ENCODE peak calls at places on chromosomes 3 and 15, in five cellular contexts. B is hepatocyte, I is endothelial cell of umbilical vein, N is sigmoid colon, J is pancreas. P is an unnamed sample. For H3K36me3 and H3K27me3, the result is how much of the 10 kb centered on the place peaks cover.

GRCh38 chr15:29699791-29700190 is 122.5 kb downstream of the TJP1 start:
- DNase-seq in B (no peak), I (no peak), N (no peak), J (no peak), P (no peak)

GRCh38 chr3:177410734-177411133 is 213.5 kb upstream of the TBL1XR1 start:
- DNase-seq in B (no peak), I (peak), N (no peak), J (no peak), P (no peak)

GRCh38 chr3:99974989-99975388 is 139.3 kb downstream of the FILIP1L start:
- DNase-seq in B (no peak), I (no peak), N (no peak), J (no peak), P (no peak)

GRCh38 chr3:48404440-48405342 is 25.2 kb downstream of the PLXNB1 start:
- DNase-seq in B (no peak), I (no peak), N (peak), J (peak), P (peak)

GRCh38 chr15:36790891-36791290 is 211.5 kb downstream of the CDIN1 start:
- DNase-seq in B (no peak), I (peak), N (no peak), J (no peak), P (no peak)

GRCh38 chr3:38131621-38132369 is 5.1 kb downstream of the ACAA1 start:
- DNase-seq in B (peak), I (peak), N (no peak), J (no peak), P (peak)

GRCh38 chr15:44738340-44738984 is 2.1 kb downstream of the TRIM69 start:
- DNase-seq in B (peak), I (peak), N (no peak), J (no peak), P (peak)

GRCh38 chr3:11991751-11992150 is 12.4 kb upstream of the SYN2 start:
- DNase-seq in B (no peak), I (no peak), N (no peak), J (no peak), P (no peak)

GRCh38 chr3:143167956-143168355 is 48.4 kb downstream of the CHST2 start:
- DNase-seq in B (no peak), I (no peak), N (no peak), J (no peak), P (no peak)

GRCh38 chr15:71294636-71295241 is 179.5 kb downstream of the THSD4 start:
- DNase-seq in B (no peak), I (no peak), N (no peak), J (no peak), P (no peak)

GRCh38 chr3:25021816-25022215 is 406.2 kb upstream of the RARB start:
- DNase-seq in B (peak), I (peak), N (no peak), J (no peak), P (no peak)

GRCh38 chr3:4834403-4834866 is 144.8 kb upstream of the BHLHE40 start:
- DNase-seq in B (no peak), I (no peak), N (no peak), J (no peak), P (no peak)

GRCh38 chr3:53841296-53841695 is 4.9 kb downstream of the CHDH start:
- DNase-seq in B (no peak), I (no peak), N (no peak), J (peak), P (no peak)

GRCh38 chr15:99090938-99091337 is 13.9 kb upstream of the SYNM start:
- DNase-seq in B (no peak), I (no peak), N (no peak), J (no peak), P (peak)

GRCh38 chr3:169430687-169431404 is 232.7 kb downstream of the MECOM start:
- DNase-seq in B (peak), I (peak), N (no peak), J (no peak), P (no peak)

GRCh38 chr3:126329927-126330725 is 27.1 kb downstream of the KLF15 start:
- DNase-seq in B (no peak), I (no peak), N (peak), J (no peak), P (no peak)

GRCh38 chr3:87350367-87351199 is 74.2 kb upstream of the POU1F1 start:
- DNase-seq in B (peak), I (peak), N (no peak), J (no peak), P (peak)

GRCh38 chr3:70832035-70832795 is 519.8 kb upstream of the MDFIC2 start:
- DNase-seq in B (no peak), I (peak), N (no peak), J (no peak), P (no peak)

GRCh38 chr3:16522820-16523219 is 9.3 kb upstream of the RFTN1 start:
- DNase-seq in B (no peak), I (no peak), N (no peak), J (no peak), P (no peak)

GRCh38 chr3:130537609-130538304 is 20.8 kb downstream of the COL6A6 start:
- DNase-seq in B (no peak), I (no peak), N (no peak), J (no peak), P (no peak)

GRCh38 chr15:68271854-68272471 is 5.6 kb upstream of the FEM1B start:
- DNase-seq in B (peak), I (no peak), N (no peak), J (no peak), P (peak)

GRCh38 chr15:89034305-89034704 is 54.0 kb upstream of the ABHD2 start:
- DNase-seq in B (no peak), I (peak), N (no peak), J (no peak), P (peak)

GRCh38 chr3:61871646-61872045 is 310.3 kb downstream of the PTPRG start:
- DNase-seq in B (no peak), I (no peak), N (no peak), J (no peak), P (peak)

GRCh38 chr3:137295336-137295735 is 337.6 kb downstream of the IL20RB start:
- DNase-seq in B (no peak), I (no peak), N (no peak), J (no peak), P (no peak)

GRCh38 chr15:88166330-88166993 is 90.1 kb downstream of the NTRK3 start:
- DNase-seq in B (peak), I (no peak), N (no peak), J (no peak), P (peak)

GRCh38 chr3:120908803-120909601 is 997 bp downstream of the STXBP5L start:
- DNase-seq in B (no peak), I (no peak), N (no peak), J (no peak), P (no peak)

GRCh38 chr3:21954709-21955108 is 203.7 kb upstream of the ZNF385D start:
- DNase-seq in B (no peak), I (no peak), N (no peak), J (no peak), P (no peak)

GRCh38 chr3:132637590-132637989 is 22.0 kb downstream of the ACAD11 start:
- DNase-seq in B (no peak), I (peak), N (no peak), J (no peak), P (no peak)

GRCh38 chr15:89127054-89127702 is 38.9 kb downstream of the ABHD2 start:
- DNase-seq in B (no peak), I (no peak), N (no peak), J (no peak), P (no peak)

GRCh38 chr15:70362911-70363310 is 265.2 kb upstream of the TLE3 start:
- DNase-seq in B (peak), I (peak), N (peak), J (peak), P (peak)

GRCh38 chr3:46665763-46666470 is 27.6 kb downstream of the ALS2CL start:
- DNase-seq in B (no peak), I (no peak), N (peak), J (peak), P (peak)

GRCh38 chr3:160921020-160921635 is 165.1 kb downstream of the PPM1L start:
- DNase-seq in B (peak), I (peak), N (no peak), J (no peak), P (peak)

GRCh38 chr3:140529096-140529495 is 148.8 kb upstream of the TRIM42 start:
- DNase-seq in B (peak), I (no peak), N (no peak), J (no peak), P (peak)

GRCh38 chr3:49928511-49929017 is 1.0 kb downstream of the MON1A start:
- DNase-seq in B (no peak), I (no peak), N (no peak), J (no peak), P (no peak)

GRCh38 chr15:63489352-63489751 is 15.0 kb upstream of the USP3 start:
- DNase-seq in B (no peak), I (no peak), N (no peak), J (no peak), P (no peak)

GRCh38 chr3:130687327-130687726 is 59.3 kb downstream of the PIK3R4 start:
- DNase-seq in B (no peak), I (no peak), N (no peak), J (no peak), P (no peak)

DNA sequence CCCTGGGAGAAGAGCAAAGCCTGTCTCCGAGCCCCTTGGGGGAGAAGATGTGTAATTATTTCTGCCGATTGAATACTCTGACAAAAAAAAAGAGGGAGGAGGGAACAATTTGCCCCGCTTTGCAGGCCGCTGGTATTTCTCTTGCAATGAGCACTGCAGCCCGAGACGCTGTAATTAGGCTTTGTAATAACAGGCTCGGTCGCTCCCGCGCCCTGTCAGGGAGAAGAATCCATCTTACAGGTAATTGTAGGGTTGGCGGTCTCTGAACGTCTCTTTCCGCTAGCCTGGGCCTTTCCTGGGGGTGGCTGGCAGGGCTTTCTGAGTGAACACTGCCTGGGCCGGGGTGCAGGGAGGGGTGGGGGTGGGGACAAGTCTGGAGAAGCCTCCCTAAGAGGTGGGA is 131.4 kb downstream of the WNT7A start:
- DNase-seq in B (no peak), I (no peak), N (no peak), J (no peak), P (no peak)
- H3K4me3 ChIP-seq in B (no peak), I (no peak), N (no peak), J (no peak), P (no peak)

DNA sequence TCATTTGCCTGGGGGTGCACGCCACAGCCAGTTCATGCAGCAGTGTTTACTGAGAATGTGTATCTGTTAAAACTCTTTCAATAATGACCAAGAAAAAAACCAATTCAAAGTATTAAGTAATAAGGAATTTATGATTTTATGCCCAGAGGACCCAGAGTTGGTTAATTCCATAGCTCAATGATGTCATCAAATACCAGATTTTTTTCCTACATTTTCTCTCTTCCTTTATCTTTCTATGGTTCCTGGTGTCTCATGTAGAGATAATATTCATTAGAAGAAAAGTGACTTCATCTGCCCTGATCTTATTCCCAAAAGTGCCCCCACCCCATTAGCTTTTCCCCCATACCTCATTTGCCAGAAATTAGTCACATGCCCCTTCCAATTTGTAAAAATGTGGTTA is 44.6 kb upstream of the LMCD1 start:
- DNase-seq in B (no peak), I (no peak), N (no peak), J (no peak), P (no peak)
- H3K36me3 ChIP-seq in B (under half), I (under half), N (under half), J (under half), P (under half)

GRCh38 chr3:64533565-64534317 is 154.1 kb downstream of the ADAMTS9 start:
- DNase-seq in B (peak), I (peak), N (peak), J (peak), P (peak)
- H3K27me3 ChIP-seq in B (under half), I (under half), N (under half), J (under half), P (under half)

GRCh38 chr3:102038477-102039142 is 189.3 kb downstream of the NFKBIZ start:
- DNase-seq in B (no peak), I (no peak), N (no peak), J (no peak), P (no peak)
- H3K4me3 ChIP-seq in B (no peak), I (no peak), N (no peak), J (no peak), P (no peak)

DNA sequence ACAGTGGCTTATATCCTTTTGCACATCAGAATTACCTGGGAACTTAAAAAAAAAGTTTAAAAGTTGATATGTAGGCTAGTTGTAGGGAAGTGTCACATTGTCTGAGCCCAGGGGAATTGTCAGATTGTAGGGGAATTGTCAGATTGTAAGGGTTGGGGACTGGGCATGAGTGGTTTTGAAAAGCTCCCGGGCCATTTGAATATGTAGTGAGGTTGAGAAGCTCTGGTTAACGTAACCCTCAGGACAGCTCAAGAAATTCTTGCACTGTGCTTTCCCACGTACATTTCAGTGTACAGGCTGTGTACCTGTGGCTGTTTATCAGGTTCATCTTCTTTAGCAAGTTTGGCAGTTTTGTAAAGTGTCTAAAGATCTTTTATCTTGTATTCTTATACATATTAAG is 107.0 kb downstream of the FNDC3B start:
- DNase-seq in B (no peak), I (no peak), N (no peak), J (no peak), P (no peak)
- H3K36me3 ChIP-seq in B (under half), I (under half), N (under half), J (under half), P (under half)

DNA sequence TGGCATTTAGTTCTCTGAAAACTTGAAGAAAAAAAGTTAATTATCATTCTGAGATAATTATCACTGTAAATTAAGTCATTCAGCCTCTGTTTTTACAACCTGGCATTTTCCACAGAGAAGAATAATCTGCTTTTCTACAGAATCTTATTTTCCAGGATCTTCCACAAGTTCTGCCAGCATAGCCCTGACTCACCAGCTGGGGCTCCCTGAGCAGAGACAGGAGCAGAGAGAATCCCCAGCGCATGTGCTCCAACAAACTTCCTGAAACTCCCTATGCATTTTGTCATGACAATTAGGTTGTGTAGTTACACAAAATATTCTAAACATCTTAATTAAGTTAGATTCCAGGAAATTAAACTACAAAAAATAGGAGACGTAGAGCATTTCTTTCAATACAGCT is 32.1 kb upstream of the TMEM207 start:
- DNase-seq in B (no peak), I (no peak), N (no peak), J (no peak), P (no peak)
- H3K27me3 ChIP-seq in B (under half), I (under half), N (under half), J (under half), P (under half)

DNA sequence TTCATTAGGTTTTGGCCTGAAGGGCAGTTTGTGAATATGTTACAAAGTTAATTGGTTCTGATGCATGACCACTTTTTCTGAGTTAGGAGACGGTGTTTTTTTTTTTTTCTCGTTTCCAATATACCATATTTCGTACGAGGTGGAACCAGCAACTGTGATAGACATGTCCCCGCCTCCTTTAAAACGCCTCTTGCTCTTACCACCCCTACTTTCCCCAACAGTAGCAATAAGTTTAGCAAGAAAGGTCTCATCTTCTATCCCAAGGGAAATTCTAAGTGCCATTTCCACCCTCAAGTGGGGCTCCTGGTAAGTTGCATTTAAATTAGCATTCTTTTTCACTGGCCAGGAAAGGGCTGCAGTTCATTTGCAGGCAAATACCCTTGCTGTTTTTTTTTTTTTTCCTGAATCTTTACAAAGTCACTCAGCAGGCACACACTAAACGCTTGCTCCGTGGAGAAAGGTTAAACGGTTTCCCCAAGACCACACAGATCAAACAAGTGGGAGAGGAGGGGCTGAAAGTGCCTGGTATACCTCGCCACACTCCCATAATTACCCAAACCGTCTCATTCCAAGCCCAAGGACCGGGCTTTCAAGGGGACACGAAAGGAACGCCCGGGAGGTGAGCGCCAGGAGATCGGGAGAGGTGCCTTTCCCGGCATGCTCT is 39.5 kb upstream of the MGA start:
- DNase-seq in B (no peak), I (no peak), N (no peak), J (no peak), P (peak)
- H3K4me3 ChIP-seq in B (peak), I (no peak), N (peak), J (peak), P (peak)

P was measured in H7.